ENCODE peak calls at places on chromosomes 5 and 9, in six cellular contexts. One of them, this sample, is unnamed.

GRCh38 chr5:34622046-34622435 is 34.1 kb upstream of the RAI14 start:
- DNase-seq in A549: no peak
- DNase-seq in H1: no peak
- DNase-seq in SK-N-SH: no peak
- DNase-seq in NB4: no peak
- DNase-seq in HepG2: no peak
- DNase-seq in this sample: no peak

GRCh38 chr5:100643473-100643872 is 108.3 kb downstream of the FAM174A start:
- DNase-seq in NB4: peak
- DNase-seq in HepG2: no peak
- DNase-seq in H1: no peak
- DNase-seq in A549: no peak
- DNase-seq in SK-N-SH: no peak
- DNase-seq in this sample: no peak

GRCh38 chr9:98134702-98135557 is 15.9 kb upstream of the TRIM14 start:
- DNase-seq in H1: no peak
- DNase-seq in NB4: no peak
- DNase-seq in SK-N-SH: no peak
- DNase-seq in A549: no peak
- DNase-seq in HepG2: no peak
- DNase-seq in this sample: no peak

GRCh38 chr5:159515909-159516415 is 185.7 kb upstream of the IL12B start:
- DNase-seq in A549: peak
- DNase-seq in HepG2: peak
- DNase-seq in SK-N-SH: peak
- DNase-seq in H1: peak
- DNase-seq in NB4: peak
- DNase-seq in this sample: peak

GRCh38 chr9:95509851-95510529 is 6.8 kb downstream of the PTCH1 start:
- DNase-seq in SK-N-SH: no peak
- DNase-seq in H1: no peak
- DNase-seq in NB4: no peak
- DNase-seq in HepG2: no peak
- DNase-seq in A549: no peak
- DNase-seq in this sample: no peak

GRCh38 chr9:30765318-30765717 is 1619.1 kb upstream of the ACO1 start:
- DNase-seq in SK-N-SH: no peak
- DNase-seq in A549: no peak
- DNase-seq in NB4: no peak
- DNase-seq in HepG2: no peak
- DNase-seq in H1: no peak
- DNase-seq in this sample: no peak

GRCh38 chr5:139837711-139838380 is 42.2 kb downstream of the PSD2 start:
- DNase-seq in NB4: no peak
- DNase-seq in HepG2: no peak
- DNase-seq in SK-N-SH: no peak
- DNase-seq in A549: no peak
- DNase-seq in H1: no peak
- DNase-seq in this sample: no peak

GRCh38 chr9:128723352-128723865 is 518 bp downstream of the ZDHHC12 start:
- DNase-seq in H1: no peak
- DNase-seq in HepG2: no peak
- DNase-seq in NB4: no peak
- DNase-seq in A549: peak
- DNase-seq in SK-N-SH: no peak
- DNase-seq in this sample: no peak

GRCh38 chr5:176676361-176676824 is 29.1 kb downstream of the TSPAN17 start:
- DNase-seq in NB4: peak
- DNase-seq in HepG2: peak
- DNase-seq in H1: no peak
- DNase-seq in SK-N-SH: no peak
- DNase-seq in A549: peak
- DNase-seq in this sample: no peak

GRCh38 chr9:83281306-83282255 is 218.6 kb upstream of the RASEF start:
- DNase-seq in HepG2: no peak
- DNase-seq in H1: no peak
- DNase-seq in SK-N-SH: peak
- DNase-seq in NB4: peak
- DNase-seq in A549: peak
- DNase-seq in this sample: no peak

GRCh38 chr5:17828709-17829108 is 194.4 kb downstream of the TAF11L14 start:
- DNase-seq in A549: no peak
- DNase-seq in HepG2: no peak
- DNase-seq in H1: no peak
- DNase-seq in SK-N-SH: no peak
- DNase-seq in NB4: no peak
- DNase-seq in this sample: no peak

GRCh38 chr9:96149142-96149541 is 152.8 kb downstream of the HSD17B3 start:
- DNase-seq in A549: no peak
- DNase-seq in HepG2: no peak
- DNase-seq in SK-N-SH: no peak
- DNase-seq in NB4: no peak
- DNase-seq in H1: no peak
- DNase-seq in this sample: no peak

GRCh38 chr5:144028644-144029043 is 141.8 kb downstream of the YIPF5 start:
- DNase-seq in A549: no peak
- DNase-seq in H1: no peak
- DNase-seq in SK-N-SH: no peak
- DNase-seq in NB4: no peak
- DNase-seq in HepG2: no peak
- DNase-seq in this sample: no peak

GRCh38 chr5:143629871-143630658 is 181.9 kb upstream of the HMHB1 start:
- DNase-seq in HepG2: peak
- DNase-seq in H1: no peak
- DNase-seq in A549: no peak
- DNase-seq in SK-N-SH: no peak
- DNase-seq in NB4: no peak
- DNase-seq in this sample: no peak

GRCh38 chr5:31452314-31452713 is 79.6 kb downstream of the DROSHA start:
- DNase-seq in NB4: no peak
- DNase-seq in HepG2: no peak
- DNase-seq in SK-N-SH: no peak
- DNase-seq in A549: no peak
- DNase-seq in H1: no peak
- DNase-seq in this sample: no peak

GRCh38 chr5:143573568-143574170 is 170.2 kb upstream of the NR3C1 start:
- DNase-seq in SK-N-SH: no peak
- DNase-seq in HepG2: no peak
- DNase-seq in A549: no peak
- DNase-seq in H1: no peak
- DNase-seq in NB4: no peak
- DNase-seq in this sample: no peak

GRCh38 chr9:110217656-110218099 is 9.7 kb upstream of the C9orf152 start:
- DNase-seq in SK-N-SH: peak
- DNase-seq in HepG2: peak
- DNase-seq in NB4: peak
- DNase-seq in A549: no peak
- DNase-seq in H1: no peak
- DNase-seq in this sample: no peak

GRCh38 chr5:136212252-136212721 is 19.3 kb upstream of the SMIM32 start:
- DNase-seq in NB4: peak
- DNase-seq in H1: no peak
- DNase-seq in SK-N-SH: peak
- DNase-seq in A549: peak
- DNase-seq in HepG2: peak
- DNase-seq in this sample: peak

GRCh38 chr9:106587021-106587420 is 275.9 kb upstream of the ZNF462 start:
- DNase-seq in HepG2: no peak
- DNase-seq in A549: no peak
- DNase-seq in NB4: no peak
- DNase-seq in H1: no peak
- DNase-seq in SK-N-SH: no peak
- DNase-seq in this sample: no peak

GRCh38 chr5:78791416-78792100 is 143.0 kb upstream of the LHFPL2 start:
- DNase-seq in H1: no peak
- DNase-seq in SK-N-SH: no peak
- DNase-seq in NB4: no peak
- DNase-seq in HepG2: no peak
- DNase-seq in A549: no peak
- DNase-seq in this sample: no peak

GRCh38 chr9:4143951-4144717 is 155.7 kb downstream of the GLIS3 start:
- DNase-seq in HepG2: peak
- DNase-seq in H1: no peak
- DNase-seq in NB4: no peak
- DNase-seq in SK-N-SH: no peak
- DNase-seq in A549: no peak
- DNase-seq in this sample: no peak
- TF ChIP-seq MAX in HepG2: no peak
- TF ChIP-seq MAX in H1: no peak
- TF ChIP-seq MAX in NB4: no peak
- TF ChIP-seq MAX in SK-N-SH: no peak
- TF ChIP-seq MAX in A549: no peak
- TF ChIP-seq MAX in this sample: no peak

GRCh38 chr5:80865547-80865946 is 94.6 kb upstream of the RASGRF2 start:
- DNase-seq in H1: no peak
- DNase-seq in HepG2: no peak
- DNase-seq in A549: no peak
- DNase-seq in SK-N-SH: no peak
- DNase-seq in NB4: peak
- DNase-seq in this sample: no peak
- TF ChIP-seq MAX in H1: no peak
- TF ChIP-seq MAX in HepG2: no peak
- TF ChIP-seq MAX in A549: no peak
- TF ChIP-seq MAX in SK-N-SH: no peak
- TF ChIP-seq MAX in NB4: no peak
- TF ChIP-seq MAX in this sample: no peak

DNA sequence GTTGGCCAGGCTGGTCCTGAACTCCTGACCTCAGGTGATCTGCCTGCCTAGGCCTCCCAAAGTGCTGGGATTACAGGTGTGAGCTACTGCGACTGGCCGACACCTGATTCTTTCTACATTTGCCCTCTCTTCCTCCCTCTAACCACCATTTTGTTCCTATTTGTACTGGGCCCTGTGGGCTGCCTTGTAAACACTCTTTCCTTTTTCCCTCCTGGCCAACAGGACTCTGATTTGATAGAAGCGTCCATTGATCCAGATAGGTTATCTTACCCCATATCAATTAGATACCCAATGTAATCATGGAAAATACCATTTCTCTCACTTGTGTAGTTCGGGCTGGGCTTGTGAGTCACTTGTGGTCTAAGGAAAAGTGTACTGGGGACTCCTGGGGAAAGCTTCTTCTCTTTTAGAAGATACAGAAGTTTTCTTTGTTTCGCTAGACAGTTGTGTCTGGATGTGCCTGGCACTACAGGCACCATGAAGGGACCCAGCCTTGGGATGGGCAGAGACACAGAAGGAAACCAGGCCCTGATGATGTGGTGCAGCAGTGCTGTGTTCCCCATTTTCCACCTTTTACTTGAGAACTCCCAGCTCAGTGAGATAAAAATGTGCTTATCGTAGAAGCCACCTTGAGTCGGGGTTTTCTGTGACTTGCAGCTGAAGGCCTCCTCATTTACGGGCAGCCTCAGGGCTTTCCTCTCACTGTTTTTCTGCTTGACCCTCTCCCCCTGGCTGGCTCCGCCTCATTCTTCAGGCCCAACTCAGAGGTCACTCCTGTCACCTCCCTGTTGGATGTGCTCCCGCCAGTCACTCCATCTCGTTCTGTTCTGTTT is 32.8 kb upstream of the CPEB4 start:
- DNase-seq in H1: no peak
- DNase-seq in A549: no peak
- DNase-seq in SK-N-SH: no peak
- DNase-seq in NB4: no peak
- DNase-seq in HepG2: no peak
- DNase-seq in this sample: no peak
- TF ChIP-seq MAX in H1: no peak
- TF ChIP-seq MAX in A549: no peak
- TF ChIP-seq MAX in SK-N-SH: no peak
- TF ChIP-seq MAX in NB4: no peak
- TF ChIP-seq MAX in HepG2: no peak
- TF ChIP-seq MAX in this sample: no peak

DNA sequence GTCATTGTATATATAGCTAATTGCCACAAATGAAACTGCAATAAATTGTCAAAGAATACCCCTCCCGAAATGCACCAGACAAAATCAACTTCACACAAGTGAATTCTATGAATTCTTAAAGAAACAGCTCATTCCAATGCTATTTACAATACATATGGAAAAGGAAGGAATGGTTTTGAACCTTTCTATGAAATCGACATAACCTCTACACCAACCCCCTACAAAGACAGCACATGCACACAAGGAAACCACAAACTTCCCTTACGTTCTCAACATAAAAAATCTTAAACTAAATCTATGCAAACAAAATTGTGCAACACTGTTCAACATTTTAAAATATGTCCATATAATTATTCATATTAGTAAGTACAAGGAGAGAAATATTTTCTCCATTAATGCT is 39.2 kb downstream of the MARCHF11 start:
- DNase-seq in NB4: no peak
- DNase-seq in HepG2: no peak
- DNase-seq in SK-N-SH: no peak
- DNase-seq in H1: no peak
- DNase-seq in A549: no peak
- DNase-seq in this sample: no peak
- TF ChIP-seq MAX in NB4: no peak
- TF ChIP-seq MAX in HepG2: no peak
- TF ChIP-seq MAX in SK-N-SH: no peak
- TF ChIP-seq MAX in H1: no peak
- TF ChIP-seq MAX in A549: no peak
- TF ChIP-seq MAX in this sample: no peak

GRCh38 chr5:20570486-20570885 is 582.5 kb upstream of the CDH18 start:
- DNase-seq in H1: no peak
- DNase-seq in A549: no peak
- DNase-seq in HepG2: no peak
- DNase-seq in SK-N-SH: no peak
- DNase-seq in NB4: no peak
- DNase-seq in this sample: no peak
- TF ChIP-seq MAX in H1: no peak
- TF ChIP-seq MAX in A549: no peak
- TF ChIP-seq MAX in HepG2: no peak
- TF ChIP-seq MAX in SK-N-SH: no peak
- TF ChIP-seq MAX in NB4: no peak
- TF ChIP-seq MAX in this sample: no peak

GRCh38 chr9:2291980-2292704 is 277.0 kb downstream of the SMARCA2 start:
- DNase-seq in NB4: no peak
- DNase-seq in A549: no peak
- DNase-seq in H1: no peak
- DNase-seq in SK-N-SH: no peak
- DNase-seq in HepG2: no peak
- DNase-seq in this sample: no peak
- TF ChIP-seq MAX in NB4: no peak
- TF ChIP-seq MAX in A549: no peak
- TF ChIP-seq MAX in H1: no peak
- TF ChIP-seq MAX in SK-N-SH: no peak
- TF ChIP-seq MAX in HepG2: no peak
- TF ChIP-seq MAX in this sample: no peak